ENCODE peak calls at places on chromosomes 4 and X, in six cellular contexts. R, W, P, M, O and K are unnamed samples.

GRCh38 chrX:114462266-114462665 is 121.6 kb upstream of the HTR2C start:
- DNase-seq in M (no peak), W (no peak), R (no peak), O (no peak), P (no peak), K (no peak)

GRCh38 chrX:69289839-69290123 is 124.5 kb upstream of the PJA1 start:
- DNase-seq in M (no peak), O (no peak), W (no peak), P (no peak), R (no peak), K (no peak)

GRCh38 chr4:101198741-101199339 is 148.5 kb downstream of the PPP3CA start:
- DNase-seq in P (no peak), O (no peak), W (no peak), M (no peak), R (no peak), K (no peak)

GRCh38 chr4:138320856-138321255 is 78.7 kb upstream of the SLC7A11 start:
- DNase-seq in O (no peak), M (no peak), R (no peak), P (no peak), W (no peak), K (no peak)

GRCh38 chrX:155767101-155767878 is 113.9 kb upstream of the VAMP7 start:
- DNase-seq in P (peak), W (peak), M (peak), R (peak), O (peak), K (peak)

GRCh38 chrX:15523088-15523487 is 22.5 kb downstream of the BMX start:
- DNase-seq in M (peak), W (no peak), R (no peak), O (no peak), P (no peak), K (no peak)

GRCh38 chr4:108094923-108095482 is 73.7 kb downstream of the LEF1 start:
- DNase-seq in M (peak), O (no peak), P (no peak), W (no peak), R (no peak), K (no peak)

GRCh38 chrX:65600106-65600505 is 65.5 kb upstream of the LAS1L start:
- DNase-seq in P (no peak), R (no peak), O (no peak), W (no peak), M (no peak), K (no peak)

GRCh38 chr4:7964890-7965662 is 25.4 kb upstream of the AFAP1 start:
- DNase-seq in W (peak), O (peak), M (peak), R (peak), P (no peak), K (no peak)

GRCh38 chr4:144562019-144562740 is 83.8 kb upstream of the HHIP start:
- DNase-seq in M (peak), P (no peak), O (peak), W (no peak), R (no peak), K (no peak)

GRCh38 chr4:8192748-8193738 is 6.0 kb upstream of the SH3TC1 start:
- DNase-seq in M (no peak), W (peak), R (peak), P (no peak), O (no peak), K (no peak)

GRCh38 chr4:955931-956381 is 17.4 kb downstream of the DGKQ start:
- DNase-seq in P (no peak), M (no peak), R (no peak), O (no peak), W (no peak), K (no peak)

GRCh38 chr4:107258359-107258758 is 222.2 kb upstream of the DKK2 start:
- DNase-seq in M (no peak), W (no peak), P (no peak), R (peak), O (no peak), K (no peak)

GRCh38 chr4:65046496-65047101 is 623.7 kb downstream of the EPHA5 start:
- DNase-seq in M (no peak), P (no peak), W (peak), R (no peak), O (no peak), K (no peak)

GRCh38 chr4:107330915-107331314 is 294.8 kb upstream of the DKK2 start:
- DNase-seq in O (no peak), M (no peak), R (no peak), W (no peak), P (no peak), K (no peak)

GRCh38 chrX:150314186-150314585 is 48.9 kb upstream of the MAMLD1 start:
- DNase-seq in R (no peak), O (no peak), M (no peak), P (no peak), W (no peak), K (no peak)

GRCh38 chr4:139950568-139950967 is 203.4 kb downstream of the MAML3 start:
- DNase-seq in P (no peak), R (no peak), W (peak), M (no peak), O (no peak), K (no peak)

GRCh38 chr4:20354120-20354519 is 102.4 kb downstream of the SLIT2 start:
- DNase-seq in W (no peak), O (no peak), R (no peak), P (no peak), M (peak), K (peak)

GRCh38 chr4:162865102-162865501 is 301.6 kb downstream of the NAF1 start:
- DNase-seq in M (peak), O (no peak), W (no peak), P (no peak), R (no peak), K (no peak)

GRCh38 chrX:40474205-40474626 is 106.6 kb upstream of the ATP6AP2 start:
- DNase-seq in W (peak), P (peak), O (peak), M (peak), R (peak), K (peak)

GRCh38 chr4:36281384-36282106 is at the start of gene DTHD1:
- DNase-seq in P (no peak), O (no peak), M (no peak), W (no peak), R (no peak), K (no peak)

GRCh38 chr4:17763352-17763890 is 18.0 kb downstream of the FAM184B start:
- DNase-seq in O (no peak), W (no peak), P (no peak), R (no peak), M (no peak), K (no peak)

GRCh38 chr4:1367230-1367935 is 20.4 kb downstream of the UVSSA start:
- DNase-seq in P (no peak), R (no peak), M (no peak), O (no peak), W (no peak), K (no peak)

GRCh38 chrX:16559206-16559619 is 90.7 kb upstream of the S100G start:
- DNase-seq in R (peak), P (no peak), O (no peak), M (no peak), W (peak), K (no peak)

GRCh38 chr4:165199722-165200121 is 7.6 kb upstream of the KLHL2 start:
- DNase-seq in W (no peak), M (no peak), O (no peak), P (no peak), R (no peak), K (no peak)

GRCh38 chrX:24153175-24153795 is 3.8 kb downstream of the ZFX start:
- DNase-seq in O (peak), R (no peak), W (no peak), M (peak), P (no peak), K (no peak)

GRCh38 chrX:51459125-51459524 is 37.3 kb downstream of the NUDT11 start:
- DNase-seq in M (peak), R (peak), W (peak), O (no peak), P (no peak), K (no peak)

GRCh38 chr4:4420421-4420820 is 33.5 kb downstream of the NSG1 start:
- DNase-seq in O (no peak), W (no peak), P (no peak), M (no peak), R (no peak), K (no peak)

GRCh38 chr4:54971474-54971950 is 153.9 kb downstream of the KDR start:
- DNase-seq in M (peak), R (peak), O (peak), W (peak), P (no peak), K (peak)

GRCh38 chr4:27828843-27829242 is 968.2 kb downstream of the STIM2 start:
- DNase-seq in W (no peak), O (no peak), P (no peak), M (peak), R (no peak), K (no peak)

GRCh38 chr4:12242354-12242753 is 813.7 kb upstream of the HS3ST1 start:
- DNase-seq in R (no peak), W (no peak), O (no peak), M (peak), P (no peak), K (no peak)

GRCh38 chr4:8762356-8762755 is 109.3 kb downstream of the HMX1 start:
- DNase-seq in R (no peak), W (no peak), P (no peak), M (no peak), O (no peak), K (no peak)

GRCh38 chr4:98199247-98199646 is 56.0 kb upstream of the STPG2 start:
- DNase-seq in P (no peak), M (no peak), R (no peak), W (no peak), O (no peak), K (no peak)

GRCh38 chrX:20362268-20363002 is 95.7 kb upstream of the RPS6KA3 start:
- DNase-seq in R (peak), M (peak), O (no peak), W (peak), P (no peak), K (no peak)

GRCh38 chrX:18974993-18975392 is 8.9 kb downstream of the PHKA2 start:
- DNase-seq in R (no peak), O (no peak), W (no peak), P (no peak), M (no peak), K (no peak)

DNA sequence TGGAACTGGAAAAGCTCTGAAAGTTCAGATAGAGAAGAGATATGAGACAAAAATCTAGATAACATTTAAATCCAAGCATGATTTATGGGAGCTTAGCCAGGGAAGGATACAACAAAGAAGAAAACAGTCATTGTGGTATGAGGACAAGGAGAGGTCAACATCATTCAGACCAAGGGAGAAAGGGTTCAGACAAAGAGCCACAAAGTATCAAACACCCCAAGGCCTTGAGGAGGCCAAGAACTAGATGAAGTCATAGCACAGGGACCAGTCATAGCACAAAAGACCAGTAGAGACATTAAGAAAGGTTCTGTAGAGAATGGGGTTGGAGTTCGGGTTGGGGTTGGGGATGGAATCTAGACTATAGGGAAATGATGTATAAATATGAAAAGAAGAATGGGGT is 77.4 kb upstream of the NAP1L5 start:
- DNase-seq in O (no peak), M (no peak), W (no peak), P (no peak), R (no peak), K (no peak)
- H2BK15ac ChIP-seq in O (no peak), M (no peak), W (no peak), P (no peak), R (no peak), K (no peak)

GRCh38 chrX:791479-792034 is 161.0 kb downstream of the SHOX start:
- DNase-seq in R (no peak), O (peak), M (peak), W (no peak), P (peak), K (no peak)
- H3K9ac ChIP-seq in R (no peak), O (peak), M (no peak), W (no peak), P (no peak), K (no peak)

GRCh38 chrX:10483191-10483808 is 137.1 kb downstream of the MID1 start:
- DNase-seq in M (no peak), R (no peak), P (no peak), O (no peak), W (no peak), K (no peak)
- H2BK15ac ChIP-seq in M (no peak), R (no peak), P (no peak), O (no peak), W (no peak), K (no peak)

DNA sequence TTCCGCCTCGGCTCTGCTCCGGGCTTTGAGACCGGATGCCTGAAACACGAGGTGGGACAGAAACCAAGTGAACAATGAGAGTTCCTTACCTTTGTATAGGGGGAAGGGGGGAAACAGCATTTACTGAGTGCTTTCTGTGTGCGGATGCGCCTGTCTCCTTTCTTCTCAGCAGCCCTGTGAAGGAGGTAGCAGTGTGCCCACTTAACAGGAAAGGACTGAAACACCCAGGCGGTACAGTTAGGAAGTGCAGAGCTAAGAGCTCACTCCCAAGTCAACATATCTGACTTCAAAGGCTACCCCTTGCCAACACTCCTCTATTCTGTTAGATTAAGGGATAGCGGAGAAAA is 43.1 kb upstream of the TMSB15B start:
- DNase-seq in W (peak), O (no peak), R (peak), P (no peak), M (no peak), K (no peak)
- H3K9ac ChIP-seq in W (peak), O (peak), R (peak), P (peak), M (peak), K (peak)

GRCh38 chrX:4936315-4936714 is 1222.9 kb upstream of the PRKX start:
- DNase-seq in M (no peak), O (no peak), W (no peak), R (no peak), P (no peak), K (no peak)
- H2BK15ac ChIP-seq in M (no peak), O (no peak), W (no peak), R (no peak), P (no peak), K (no peak)